ENCODE peak calls at places on chromosomes 6 and 20, in seven cellular contexts. One of them, this sample, is unnamed.

GRCh38 chr20:13017235-13017634 is 8.5 kb downstream of the SPTLC3 start:
- DNase-seq in non-pigmented ciliary epithelial cell: no peak
- DNase-seq in NCI-H460: no peak
- DNase-seq in upper lobe of right lung: no peak
- DNase-seq in AG04450: no peak
- DNase-seq in mammary epithelial cell: peak; percentile 37
- DNase-seq in Jurkat, Clone E6-1: no peak
- DNase-seq in this sample: no peak

GRCh38 chr6:422423-423061 is 31.0 kb downstream of the IRF4 start:
- DNase-seq in AG04450: peak; percentile 89
- DNase-seq in Jurkat, Clone E6-1: no peak
- DNase-seq in non-pigmented ciliary epithelial cell: peak; percentile 95
- DNase-seq in upper lobe of right lung: no peak
- DNase-seq in mammary epithelial cell: peak; percentile 91
- DNase-seq in NCI-H460: peak; percentile 71
- DNase-seq in this sample: no peak

GRCh38 chr20:38633577-38634093 is 32.0 kb downstream of the ARHGAP40 start:
- DNase-seq in upper lobe of right lung: peak; percentile 72
- DNase-seq in NCI-H460: peak; percentile 53
- DNase-seq in Jurkat, Clone E6-1: peak; percentile 47
- DNase-seq in mammary epithelial cell: peak; percentile 30
- DNase-seq in non-pigmented ciliary epithelial cell: no peak
- DNase-seq in AG04450: no peak
- DNase-seq in this sample: peak; percentile 29

GRCh38 chr6:14984454-14984853 is 261.4 kb upstream of the JARID2 start:
- DNase-seq in AG04450: no peak
- DNase-seq in non-pigmented ciliary epithelial cell: no peak
- DNase-seq in mammary epithelial cell: no peak
- DNase-seq in NCI-H460: no peak
- DNase-seq in Jurkat, Clone E6-1: no peak
- DNase-seq in upper lobe of right lung: peak; percentile 70
- DNase-seq in this sample: no peak

GRCh38 chr6:165571068-165571682 is 91.9 kb downstream of the PDE10A start:
- DNase-seq in mammary epithelial cell: no peak
- DNase-seq in AG04450: no peak
- DNase-seq in Jurkat, Clone E6-1: no peak
- DNase-seq in NCI-H460: peak; percentile 18
- DNase-seq in upper lobe of right lung: no peak
- DNase-seq in non-pigmented ciliary epithelial cell: peak; percentile 74
- DNase-seq in this sample: no peak

GRCh38 chr20:20491784-20492145 is 123.9 kb downstream of the INSM1 start:
- DNase-seq in upper lobe of right lung: no peak
- DNase-seq in mammary epithelial cell: no peak
- DNase-seq in Jurkat, Clone E6-1: no peak
- DNase-seq in AG04450: no peak
- DNase-seq in non-pigmented ciliary epithelial cell: no peak
- DNase-seq in NCI-H460: no peak
- DNase-seq in this sample: no peak

GRCh38 chr20:58094160-58094559 is 134.3 kb downstream of the ANKRD60 start:
- DNase-seq in mammary epithelial cell: no peak
- DNase-seq in non-pigmented ciliary epithelial cell: no peak
- DNase-seq in NCI-H460: no peak
- DNase-seq in AG04450: no peak
- DNase-seq in upper lobe of right lung: no peak
- DNase-seq in Jurkat, Clone E6-1: no peak
- DNase-seq in this sample: no peak

GRCh38 chr6:163507965-163508364 is 93.4 kb downstream of the QKI start:
- DNase-seq in AG04450: no peak
- DNase-seq in NCI-H460: no peak
- DNase-seq in mammary epithelial cell: no peak
- DNase-seq in Jurkat, Clone E6-1: no peak
- DNase-seq in non-pigmented ciliary epithelial cell: no peak
- DNase-seq in upper lobe of right lung: no peak
- DNase-seq in this sample: no peak

GRCh38 chr20:11267131-11267761 is 593.4 kb upstream of the JAG1 start:
- DNase-seq in AG04450: peak; percentile 93
- DNase-seq in upper lobe of right lung: no peak
- DNase-seq in NCI-H460: peak; percentile 26
- DNase-seq in non-pigmented ciliary epithelial cell: peak; percentile 93
- DNase-seq in mammary epithelial cell: peak; percentile 99
- DNase-seq in Jurkat, Clone E6-1: no peak
- DNase-seq in this sample: no peak

GRCh38 chr6:11279213-11279780 is 46.8 kb upstream of the NEDD9 start:
- DNase-seq in non-pigmented ciliary epithelial cell: no peak
- DNase-seq in mammary epithelial cell: no peak
- DNase-seq in upper lobe of right lung: no peak
- DNase-seq in NCI-H460: no peak
- DNase-seq in Jurkat, Clone E6-1: no peak
- DNase-seq in AG04450: no peak
- DNase-seq in this sample: no peak

GRCh38 chr20:57772349-57772964 is 62.6 kb upstream of the PMEPA1 start:
- DNase-seq in mammary epithelial cell: peak; percentile 85
- DNase-seq in non-pigmented ciliary epithelial cell: peak; percentile 62
- DNase-seq in AG04450: peak; percentile 6
- DNase-seq in Jurkat, Clone E6-1: peak; percentile 72
- DNase-seq in NCI-H460: peak; percentile 70
- DNase-seq in upper lobe of right lung: no peak
- DNase-seq in this sample: no peak

GRCh38 chr6:44850367-44850766 is 462.9 kb downstream of the CDC5L start:
- DNase-seq in NCI-H460: no peak
- DNase-seq in Jurkat, Clone E6-1: no peak
- DNase-seq in AG04450: no peak
- DNase-seq in mammary epithelial cell: no peak
- DNase-seq in non-pigmented ciliary epithelial cell: no peak
- DNase-seq in upper lobe of right lung: no peak
- DNase-seq in this sample: no peak

GRCh38 chr6:34792605-34793500 is 970 bp downstream of the BLTP3A start:
- DNase-seq in AG04450: no peak
- DNase-seq in upper lobe of right lung: no peak
- DNase-seq in Jurkat, Clone E6-1: no peak
- DNase-seq in mammary epithelial cell: peak; percentile 52
- DNase-seq in NCI-H460: no peak
- DNase-seq in non-pigmented ciliary epithelial cell: no peak
- DNase-seq in this sample: no peak

GRCh38 chr6:33171889-33172203 is 20.4 kb downstream of the COL11A2 start:
- DNase-seq in mammary epithelial cell: no peak
- DNase-seq in Jurkat, Clone E6-1: no peak
- DNase-seq in AG04450: no peak
- DNase-seq in non-pigmented ciliary epithelial cell: no peak
- DNase-seq in upper lobe of right lung: no peak
- DNase-seq in NCI-H460: no peak
- DNase-seq in this sample: no peak

GRCh38 chr6:170036916-170037315 is 254.0 kb downstream of the DLL1 start:
- DNase-seq in upper lobe of right lung: peak; percentile 34
- DNase-seq in AG04450: no peak
- DNase-seq in NCI-H460: no peak
- DNase-seq in non-pigmented ciliary epithelial cell: no peak
- DNase-seq in Jurkat, Clone E6-1: no peak
- DNase-seq in mammary epithelial cell: no peak
- DNase-seq in this sample: no peak

GRCh38 chr6:35042041-35042440 is 99.1 kb downstream of the TCP11 start:
- DNase-seq in mammary epithelial cell: no peak
- DNase-seq in upper lobe of right lung: no peak
- DNase-seq in NCI-H460: no peak
- DNase-seq in non-pigmented ciliary epithelial cell: no peak
- DNase-seq in Jurkat, Clone E6-1: no peak
- DNase-seq in AG04450: no peak
- DNase-seq in this sample: no peak

GRCh38 chr20:61657719-61658377 is 405.8 kb downstream of the CDH4 start:
- DNase-seq in non-pigmented ciliary epithelial cell: no peak
- DNase-seq in NCI-H460: no peak
- DNase-seq in AG04450: no peak
- DNase-seq in mammary epithelial cell: no peak
- DNase-seq in Jurkat, Clone E6-1: no peak
- DNase-seq in upper lobe of right lung: no peak
- DNase-seq in this sample: no peak

GRCh38 chr6:133895573-133896343 is 6.8 kb downstream of the TCF21 start:
- DNase-seq in non-pigmented ciliary epithelial cell: no peak
- DNase-seq in NCI-H460: no peak
- DNase-seq in upper lobe of right lung: no peak
- DNase-seq in Jurkat, Clone E6-1: no peak
- DNase-seq in AG04450: no peak
- DNase-seq in mammary epithelial cell: no peak
- DNase-seq in this sample: no peak

GRCh38 chr20:63128367-63128766 is 87.6 kb downstream of the YTHDF1 start:
- DNase-seq in upper lobe of right lung: peak; percentile 56
- DNase-seq in AG04450: no peak
- DNase-seq in mammary epithelial cell: no peak
- DNase-seq in Jurkat, Clone E6-1: no peak
- DNase-seq in non-pigmented ciliary epithelial cell: no peak
- DNase-seq in NCI-H460: no peak
- DNase-seq in this sample: no peak

GRCh38 chr6:130796313-130796905 is 30.8 kb upstream of the SMLR1 start:
- DNase-seq in non-pigmented ciliary epithelial cell: peak; percentile 40
- DNase-seq in mammary epithelial cell: peak; percentile 77
- DNase-seq in Jurkat, Clone E6-1: no peak
- DNase-seq in AG04450: no peak
- DNase-seq in NCI-H460: peak; percentile 16
- DNase-seq in upper lobe of right lung: no peak
- DNase-seq in this sample: no peak

GRCh38 chr6:43776799-43777776 is 7.1 kb downstream of the VEGFA start:
- DNase-seq in NCI-H460: no peak
- DNase-seq in AG04450: no peak
- DNase-seq in Jurkat, Clone E6-1: no peak
- DNase-seq in mammary epithelial cell: no peak
- DNase-seq in non-pigmented ciliary epithelial cell: no peak
- DNase-seq in upper lobe of right lung: no peak
- DNase-seq in this sample: no peak

GRCh38 chr20:10113746-10114145 is 79.0 kb downstream of the ANKEF1 start:
- DNase-seq in non-pigmented ciliary epithelial cell: no peak
- DNase-seq in upper lobe of right lung: no peak
- DNase-seq in mammary epithelial cell: peak; percentile 54
- DNase-seq in Jurkat, Clone E6-1: no peak
- DNase-seq in NCI-H460: no peak
- DNase-seq in AG04450: no peak
- DNase-seq in this sample: no peak

GRCh38 chr6:97626586-97627441 is 343.8 kb upstream of the MMS22L start:
- DNase-seq in non-pigmented ciliary epithelial cell: no peak
- DNase-seq in mammary epithelial cell: no peak
- DNase-seq in Jurkat, Clone E6-1: no peak
- DNase-seq in AG04450: no peak
- DNase-seq in NCI-H460: peak; percentile 8
- DNase-seq in upper lobe of right lung: no peak
- DNase-seq in this sample: no peak

GRCh38 chr6:27314046-27314445 is 2.0 kb upstream of the POM121L2 start:
- DNase-seq in AG04450: no peak
- DNase-seq in mammary epithelial cell: no peak
- DNase-seq in Jurkat, Clone E6-1: no peak
- DNase-seq in NCI-H460: no peak
- DNase-seq in non-pigmented ciliary epithelial cell: no peak
- DNase-seq in upper lobe of right lung: no peak
- DNase-seq in this sample: no peak

GRCh38 chr6:27757307-27757706 is 154.9 kb downstream of the OR2B2 start:
- DNase-seq in NCI-H460: no peak
- DNase-seq in AG04450: no peak
- DNase-seq in mammary epithelial cell: no peak
- DNase-seq in non-pigmented ciliary epithelial cell: no peak
- DNase-seq in Jurkat, Clone E6-1: peak; percentile 22
- DNase-seq in upper lobe of right lung: peak; percentile 73
- DNase-seq in this sample: peak; percentile 21

GRCh38 chr6:46776070-46776752 is 17.0 kb upstream of the MEP1A start:
- DNase-seq in AG04450: no peak
- DNase-seq in NCI-H460: no peak
- DNase-seq in non-pigmented ciliary epithelial cell: no peak
- DNase-seq in Jurkat, Clone E6-1: no peak
- DNase-seq in mammary epithelial cell: no peak
- DNase-seq in upper lobe of right lung: no peak
- DNase-seq in this sample: no peak

GRCh38 chr6:97203343-97203742 is 79.7 kb downstream of the MMS22L start:
- DNase-seq in Jurkat, Clone E6-1: peak; percentile 81
- DNase-seq in NCI-H460: no peak
- DNase-seq in AG04450: peak; percentile 65
- DNase-seq in non-pigmented ciliary epithelial cell: no peak
- DNase-seq in upper lobe of right lung: no peak
- DNase-seq in mammary epithelial cell: no peak
- DNase-seq in this sample: no peak

GRCh38 chr20:38315290-38315966 is 11.5 kb downstream of the BPI start:
- DNase-seq in non-pigmented ciliary epithelial cell: no peak
- DNase-seq in NCI-H460: no peak
- DNase-seq in upper lobe of right lung: no peak
- DNase-seq in AG04450: no peak
- DNase-seq in mammary epithelial cell: no peak
- DNase-seq in Jurkat, Clone E6-1: no peak
- DNase-seq in this sample: no peak

GRCh38 chr20:50226093-50226974 is 35.7 kb downstream of the CEBPB start:
- DNase-seq in AG04450: no peak
- DNase-seq in upper lobe of right lung: peak; percentile 91
- DNase-seq in NCI-H460: no peak
- DNase-seq in non-pigmented ciliary epithelial cell: no peak
- DNase-seq in mammary epithelial cell: no peak
- DNase-seq in Jurkat, Clone E6-1: no peak
- DNase-seq in this sample: no peak

GRCh38 chr20:24937579-24937978 is 11.5 kb upstream of the CST7 start:
- DNase-seq in Jurkat, Clone E6-1: no peak
- DNase-seq in mammary epithelial cell: no peak
- DNase-seq in non-pigmented ciliary epithelial cell: no peak
- DNase-seq in upper lobe of right lung: no peak
- DNase-seq in AG04450: no peak
- DNase-seq in NCI-H460: no peak
- DNase-seq in this sample: no peak

GRCh38 chr6:161117329-161117707 is 125.7 kb downstream of the MAP3K4 start:
- DNase-seq in NCI-H460: no peak
- DNase-seq in mammary epithelial cell: no peak
- DNase-seq in Jurkat, Clone E6-1: no peak
- DNase-seq in upper lobe of right lung: no peak
- DNase-seq in AG04450: no peak
- DNase-seq in non-pigmented ciliary epithelial cell: no peak
- DNase-seq in this sample: no peak

GRCh38 chr6:169868458-169868857 is 117.0 kb downstream of the ERMARD start:
- DNase-seq in mammary epithelial cell: no peak
- DNase-seq in NCI-H460: no peak
- DNase-seq in upper lobe of right lung: peak; percentile 70
- DNase-seq in AG04450: no peak
- DNase-seq in Jurkat, Clone E6-1: peak; percentile 74
- DNase-seq in non-pigmented ciliary epithelial cell: no peak
- DNase-seq in this sample: peak; percentile 8

GRCh38 chr6:79559706-79560105 is 22.5 kb upstream of the LCA5 start:
- DNase-seq in NCI-H460: no peak
- DNase-seq in Jurkat, Clone E6-1: no peak
- DNase-seq in mammary epithelial cell: no peak
- DNase-seq in upper lobe of right lung: no peak
- DNase-seq in non-pigmented ciliary epithelial cell: no peak
- DNase-seq in AG04450: no peak
- DNase-seq in this sample: no peak